ENCODE peak calls at places on chromosomes 4 and X, in nine cellular contexts. P is SK-N-DZ; D is suprapubic skin; C is fibroblast of mammary gland; G is stimulated activated CD4-positive, alpha-beta T cell treated with anti-CD3 and anti-CD28 coated beads, Interleukin-12 subunit alpha, Interleukin-12 subunit beta, amount 100 ng/mL, for 24 hours; F is memory B cell; N is upper lobe of right lung; K is retina; H is mesothelial cell of epicardium. W is an unnamed sample.

GRCh38 chrX:110418220-110418856 is 59.7 kb downstream of the RTL9 start:
- DNase-seq in P (peak), D (no peak), C (peak), G (no peak), F (no peak), N (peak), K (no peak), H (no peak), W (no peak)

GRCh38 chrX:40628506-40628905 is 5.3 kb downstream of the MPC1L start:
- DNase-seq in P (no peak), D (no peak), C (no peak), G (no peak), F (no peak), N (no peak), K (no peak), H (no peak), W (no peak)

GRCh38 chrX:29496636-29497180 is 718.7 kb upstream of the MAGEB2 start:
- DNase-seq in P (no peak), D (no peak), C (no peak), G (no peak), F (no peak), N (no peak), K (no peak), H (no peak), W (no peak)

GRCh38 chrX:42414057-42414456 is 363.9 kb downstream of the PPP1R2C start:
- DNase-seq in P (no peak), D (no peak), C (no peak), G (no peak), F (no peak), N (no peak), K (no peak), H (no peak), W (no peak)

GRCh38 chr4:3046623-3047022 is 27.7 kb downstream of the HTT-AS start:
- DNase-seq in P (no peak), D (no peak), C (no peak), G (no peak), F (no peak), N (no peak), K (no peak), H (no peak), W (no peak)

GRCh38 chr4:140681201-140681600 is 75.0 kb downstream of the TBC1D9 start:
- DNase-seq in P (no peak), D (no peak), C (no peak), G (no peak), F (no peak), N (no peak), K (no peak), H (no peak), W (no peak)

GRCh38 chr4:95018845-95019244 is 261.1 kb downstream of the BMPR1B start:
- DNase-seq in P (no peak), D (no peak), C (no peak), G (no peak), F (no peak), N (no peak), K (peak), H (no peak), W (no peak)

GRCh38 chr4:16715482-16715881 is 183.0 kb downstream of the LDB2 start:
- DNase-seq in P (no peak), D (no peak), C (peak), G (no peak), F (no peak), N (no peak), K (no peak), H (no peak), W (no peak)

GRCh38 chrX:134679226-134679625 is 21.0 kb upstream of the PLAC1 start:
- DNase-seq in P (no peak), D (no peak), C (peak), G (no peak), F (no peak), N (no peak), K (no peak), H (no peak), W (no peak)

GRCh38 chrX:129718701-129719100 is 20.1 kb upstream of the XPNPEP2 start:
- DNase-seq in P (no peak), D (no peak), C (no peak), G (no peak), F (no peak), N (no peak), K (no peak), H (no peak), W (no peak)

GRCh38 chrX:57172544-57172943 is 35.3 kb upstream of the SPIN2A start:
- DNase-seq in P (no peak), D (no peak), C (no peak), G (no peak), F (no peak), N (no peak), K (no peak), H (no peak), W (no peak)

GRCh38 chr4:156556326-156556725 is 415.3 kb downstream of the PDGFC start:
- DNase-seq in P (no peak), D (no peak), C (no peak), G (no peak), F (no peak), N (no peak), K (no peak), H (no peak), W (no peak)

GRCh38 chrX:123184199-123184857 is at the start of gene GRIA3:
- DNase-seq in P (peak), D (no peak), C (peak), G (no peak), F (no peak), N (no peak), K (peak), H (no peak), W (no peak)

GRCh38 chr4:69875986-69876542 is 16.1 kb upstream of the SULT1E1 start:
- DNase-seq in P (no peak), D (no peak), C (no peak), G (no peak), F (no peak), N (no peak), K (no peak), H (no peak), W (no peak)

GRCh38 chrX:48992341-48992740 is 9.7 kb downstream of the GRIPAP1 start:
- DNase-seq in P (no peak), D (no peak), C (no peak), G (no peak), F (no peak), N (no peak), K (no peak), H (no peak), W (no peak)

GRCh38 chrX:14010566-14010965 is 19.1 kb downstream of the GEMIN8 start:
- DNase-seq in P (no peak), D (no peak), C (peak), G (no peak), F (no peak), N (no peak), K (no peak), H (no peak), W (no peak)